ENCODE peak calls at places on chromosome 17, in six cellular contexts. N is HTR-8/SVneo, M is A549, V is T follicular helper cell, C is lower leg skin, W is fibroblast of lung. R is an unnamed sample.

GRCh38 chr17:44892250-44892649 is 7.0 kb downstream of the EFTUD2 start:
- DNase-seq in N (no peak), M (no peak), V (no peak), C (no peak), W (no peak), R (no peak)

GRCh38 chr17:64507418-64507766 is 615 bp downstream of the CEP95 start:
- DNase-seq in N (peak), M (peak), V (peak), C (peak), W (peak), R (no peak)

GRCh38 chr17:79075433-79075805 is 795 bp downstream of the ENGASE start:
- DNase-seq in N (no peak), M (no peak), V (no peak), C (no peak), W (no peak), R (no peak)

GRCh38 chr17:33124871-33125551 is 133.4 kb downstream of the SPACA3 start:
- DNase-seq in N (no peak), M (peak), V (no peak), C (no peak), W (no peak), R (no peak)

GRCh38 chr17:68600881-68601564 is at the start of gene FAM20A:
- DNase-seq in N (no peak), M (peak), V (no peak), C (no peak), W (no peak), R (no peak)

GRCh38 chr17:27529230-27529796 is 73.1 kb downstream of the KSR1 start:
- DNase-seq in N (no peak), M (peak), V (no peak), C (no peak), W (peak), R (no peak)

GRCh38 chr17:42944211-42944610 is 20.0 kb downstream of the AARSD1 start:
- DNase-seq in N (no peak), M (no peak), V (no peak), C (no peak), W (peak), R (no peak)

GRCh38 chr17:73546770-73547345 is 97.4 kb downstream of the SDK2 start:
- DNase-seq in N (peak), M (peak), V (no peak), C (peak), W (no peak), R (peak)

GRCh38 chr17:42596386-42596785 is 12.8 kb downstream of the RETREG3 start:
- DNase-seq in N (no peak), M (no peak), V (no peak), C (no peak), W (no peak), R (no peak)

R was measured in HCT116.